ENCODE peak calls at places on chromosomes 7 and 10, in eight cellular contexts. X is foreskin fibroblast; L is brain microvascular endothelial cell; I is fibroblast of lung; H is BJ; A is cardiac fibroblast; R is left ventricle myocardium inferior; D is CD8-positive, alpha-beta T cell. U is an unnamed sample.

GRCh38 chr7:125257617-125258016 is 328.0 kb upstream of the POT1 start:
- DNase-seq in X (no peak), L (no peak), I (no peak), H (no peak), A (no peak), R (no peak), D (no peak), U (no peak)

GRCh38 chr7:28136885-28137284 is 43.7 kb downstream of the JAZF1 start:
- DNase-seq in X (peak), L (no peak), I (no peak), H (no peak), A (no peak), R (no peak), D (no peak), U (no peak)

GRCh38 chr7:96388620-96389383 is 66.9 kb upstream of the SLC25A13 start:
- DNase-seq in X (peak), L (peak), I (peak), H (peak), A (peak), R (no peak), D (no peak), U (peak)

GRCh38 chr10:88389456-88389855 is 193.7 kb downstream of the RNLS start:
- DNase-seq in X (peak), L (peak), I (peak), H (no peak), A (peak), R (no peak), D (no peak), U (peak)

GRCh38 chr7:129664029-129665012 is 52.8 kb downstream of the NRF1 start:
- DNase-seq in X (peak), L (peak), I (peak), H (peak), A (peak), R (no peak), D (no peak), U (peak)

GRCh38 chr10:99579971-99580370 is 40.3 kb downstream of the SLC25A28 start:
- DNase-seq in X (no peak), L (no peak), I (no peak), H (no peak), A (no peak), R (no peak), D (no peak), U (no peak)

GRCh38 chr7:127792528-127793342 is 140.7 kb downstream of the SND1 start:
- DNase-seq in X (no peak), L (no peak), I (no peak), H (no peak), A (no peak), R (no peak), D (peak), U (no peak)

GRCh38 chr7:13724631-13725566 is 264.6 kb downstream of the ETV1 start:
- DNase-seq in X (peak), L (no peak), I (no peak), H (no peak), A (no peak), R (no peak), D (no peak), U (no peak)

GRCh38 chr7:44087914-44088838 is 5.8 kb upstream of the POLM start:
- DNase-seq in X (peak), L (peak), I (peak), H (peak), A (peak), R (peak), D (no peak), U (peak)

GRCh38 chr7:105594034-105594433 is 12.7 kb upstream of the EFCAB10 start:
- DNase-seq in X (no peak), L (no peak), I (no peak), H (no peak), A (no peak), R (no peak), D (no peak), U (no peak)

GRCh38 chr10:122354391-122354790 is 20.1 kb upstream of the PLEKHA1 start:
- DNase-seq in X (no peak), L (no peak), I (no peak), H (no peak), A (no peak), R (no peak), D (no peak), U (no peak)

GRCh38 chr7:417973-418601 is 101.6 kb downstream of the PDGFA start:
- DNase-seq in X (no peak), L (no peak), I (no peak), H (no peak), A (no peak), R (no peak), D (no peak), U (no peak)

GRCh38 chr7:140304071-140304799 is 94.1 kb downstream of the SLC37A3 start:
- DNase-seq in X (peak), L (no peak), I (peak), H (no peak), A (peak), R (no peak), D (peak), U (peak)
- TF ChIP-seq CTCF in X (peak), L (peak), I (no peak), H (no peak), A (peak), R (peak), D (peak), U (peak)

DNA sequence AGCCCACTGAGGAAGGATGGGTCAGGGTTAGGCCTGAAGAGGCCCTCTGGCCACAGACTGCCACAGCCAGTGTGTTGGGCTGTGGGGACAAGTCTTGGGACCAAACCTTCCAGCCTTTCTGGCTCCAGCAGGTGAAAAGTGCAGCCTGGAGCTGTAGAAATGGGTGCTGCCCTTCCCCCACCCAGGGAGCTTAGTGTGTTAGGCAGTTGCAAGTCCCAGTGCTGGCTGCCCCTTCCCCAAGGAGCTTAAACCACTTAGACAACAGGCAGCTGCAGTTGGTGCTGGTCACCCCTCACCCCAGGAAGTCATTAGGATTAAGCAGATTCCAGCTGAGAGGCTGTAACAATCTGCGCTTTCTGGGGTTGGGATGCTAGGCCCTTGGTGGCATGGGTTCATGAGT is 563.3 kb downstream of the NRG3 start:
- DNase-seq in X (no peak), L (no peak), I (no peak), H (no peak), A (no peak), R (no peak), D (no peak), U (no peak)
- H3K4me3 ChIP-seq in X (no peak), L (no peak), I (no peak), H (no peak), A (no peak), R (no peak), D (no peak), U (no peak)

GRCh38 chr7:99461221-99461620 is 4.7 kb downstream of the ATP5MF start:
- DNase-seq in X (no peak), L (no peak), I (no peak), H (no peak), A (no peak), R (no peak), D (no peak), U (no peak)
- TF ChIP-seq CTCF in X (no peak), L (peak), I (no peak), H (peak), A (no peak), R (no peak), D (no peak), U (no peak)

DNA sequence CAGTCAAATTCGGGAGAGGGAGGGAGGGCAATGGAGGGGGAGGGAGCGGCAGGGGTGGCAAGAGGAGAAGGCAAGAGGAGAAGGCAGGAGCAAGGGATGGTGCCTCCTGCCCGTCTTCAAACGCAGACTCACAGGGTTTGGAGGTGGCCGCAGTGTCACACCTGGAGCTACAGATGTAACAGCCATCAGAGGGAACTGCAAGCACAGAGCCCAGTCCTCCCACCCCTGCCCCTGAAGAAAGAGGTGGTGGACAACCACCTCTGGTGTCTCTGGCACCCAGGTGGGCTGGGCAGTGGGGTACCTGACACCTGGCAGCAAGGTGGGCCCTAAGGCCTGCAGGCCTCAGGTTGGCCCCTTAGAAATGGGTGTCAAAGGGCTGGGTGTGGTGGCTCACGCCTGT is 67.0 kb upstream of the SDK1 start:
- DNase-seq in X (no peak), L (no peak), I (no peak), H (no peak), A (no peak), R (no peak), D (no peak), U (no peak)
- H3K4me3 ChIP-seq in X (no peak), L (no peak), I (no peak), H (no peak), A (no peak), R (no peak), D (no peak), U (no peak)

GRCh38 chr7:34184466-34184865 is 279.1 kb downstream of the BMPER start:
- DNase-seq in X (peak), L (no peak), I (no peak), H (no peak), A (no peak), R (no peak), D (no peak), U (peak)

GRCh38 chr7:34191041-34191440 is 285.7 kb downstream of the BMPER start:
- DNase-seq in X (no peak), L (no peak), I (no peak), H (no peak), A (no peak), R (no peak), D (no peak), U (no peak)

GRCh38 chr7:34191766-34192550 is 286.6 kb downstream of the BMPER start:
- DNase-seq in X (no peak), L (no peak), I (peak), H (no peak), A (no peak), R (no peak), D (no peak), U (no peak)

GRCh38 chr7:34187908-34188307 is 282.6 kb downstream of the BMPER start:
- DNase-seq in X (peak), L (peak), I (peak), H (no peak), A (no peak), R (no peak), D (no peak), U (no peak)

DNA sequence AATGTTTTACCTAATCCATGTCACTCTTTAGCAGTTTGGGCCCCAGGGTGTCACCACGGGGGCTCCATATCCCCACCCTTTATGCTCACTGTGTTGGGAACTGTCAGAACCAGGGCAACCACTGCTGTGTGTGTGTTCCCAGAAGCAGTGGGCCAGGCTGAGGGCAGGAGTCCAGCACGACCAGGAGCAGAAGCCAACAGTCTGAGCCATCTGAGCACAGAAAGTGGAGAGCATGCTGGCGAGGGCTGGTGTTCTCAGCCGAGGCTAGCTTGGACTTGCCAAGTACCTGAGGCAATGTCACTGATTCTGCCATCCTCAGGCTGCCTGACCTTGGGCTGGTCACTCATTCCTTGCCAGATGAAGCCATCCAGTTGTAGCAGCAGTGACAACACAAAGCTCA is 285.0 kb downstream of the BMPER start:
- DNase-seq in X (no peak), L (no peak), I (no peak), H (no peak), A (no peak), R (peak), D (peak), U (no peak)
- TF ChIP-seq CTCF in X (no peak), L (no peak), I (no peak), H (no peak), A (no peak), R (no peak), D (no peak), U (no peak)